ENCODE peak calls at places on chromosomes 5 and 9, in six cellular contexts. N is activated CD8-positive, alpha-beta memory T cell treated with anti-CD3 and anti-CD28 coated beads, Interleukin-2, amount 50 U/mL, for 48 hours; H is stimulated activated CD4-positive, alpha-beta T cell treated with anti-CD3 and anti-CD28 coated beads, Interleukin-2, amount 100 ng/mL, for 48 hours; M is GM04503; V is epithelial cell of esophagus; Z is EH. Q is an unnamed sample.

GRCh38 chr9:108486791-108487190 is 369.0 kb downstream of the ACTL7B start:
- DNase-seq in N (no peak), H (no peak), M (no peak), V (peak), Z (peak), Q (no peak)

GRCh38 chr5:107604990-107605389 is 65.7 kb downstream of the EFNA5 start:
- DNase-seq in N (no peak), H (no peak), M (no peak), V (no peak), Z (peak), Q (no peak)

GRCh38 chr9:134940236-134941208 is 22.8 kb upstream of the FCN1 start:
- DNase-seq in N (no peak), H (no peak), M (no peak), V (no peak), Z (no peak), Q (no peak)

GRCh38 chr9:77708416-77708815 is 60.3 kb upstream of the GNA14 start:
- DNase-seq in N (no peak), H (no peak), M (no peak), V (peak), Z (peak), Q (no peak)

GRCh38 chr5:126103872-126104271 is 319.3 kb upstream of the GRAMD2B start:
- DNase-seq in N (no peak), H (no peak), M (no peak), V (no peak), Z (no peak), Q (no peak)

GRCh38 chr5:135271533-135272310 is 127.3 kb downstream of the MACROH2A1 start:
- DNase-seq in N (no peak), H (no peak), M (peak), V (no peak), Z (peak), Q (no peak)

GRCh38 chr5:107966216-107966615 is 295.5 kb upstream of the EFNA5 start:
- DNase-seq in N (no peak), H (no peak), M (no peak), V (no peak), Z (peak), Q (no peak)

GRCh38 chr9:121216406-121216805 is 14.7 kb upstream of the RAB14 start:
- DNase-seq in N (no peak), H (no peak), M (no peak), V (no peak), Z (no peak), Q (no peak)

GRCh38 chr5:39414429-39414828 is 10.4 kb downstream of the DAB2 start:
- DNase-seq in N (no peak), H (no peak), M (no peak), V (no peak), Z (no peak), Q (no peak)

GRCh38 chr5:68368280-68368679 is 152.7 kb downstream of the PIK3R1 start:
- DNase-seq in N (no peak), H (no peak), M (no peak), V (peak), Z (peak), Q (no peak)

GRCh38 chr9:113609562-113610318 is 146.2 kb downstream of the RGS3 start:
- DNase-seq in N (no peak), H (no peak), M (no peak), V (no peak), Z (peak), Q (no peak)

GRCh38 chr5:81007637-81008027 is 47.5 kb downstream of the RASGRF2 start:
- DNase-seq in N (no peak), H (peak), M (no peak), V (no peak), Z (no peak), Q (no peak)

GRCh38 chr5:112551437-112552018 is 132.5 kb upstream of the EPB41L4A start:
- DNase-seq in N (no peak), H (peak), M (no peak), V (peak), Z (peak), Q (no peak)

GRCh38 chr5:14476791-14477435 is 104.7 kb upstream of the OTULINL start:
- DNase-seq in N (no peak), H (no peak), M (no peak), V (peak), Z (peak), Q (no peak)

GRCh38 chr5:142356318-142356715 is 31.5 kb upstream of the SPRY4 start:
- DNase-seq in N (no peak), H (no peak), M (peak), V (no peak), Z (peak), Q (no peak)

GRCh38 chr5:14884062-14884612 is 12.6 kb upstream of the ANKH start:
- DNase-seq in N (no peak), H (no peak), M (no peak), V (peak), Z (no peak), Q (no peak)

GRCh38 chr9:9275656-9276055 is 1337.1 kb downstream of the PTPRD start:
- DNase-seq in N (no peak), H (no peak), M (no peak), V (no peak), Z (no peak), Q (no peak)

GRCh38 chr5:10576121-10576789 is 12.4 kb downstream of the ANKRD33B start:
- DNase-seq in N (peak), H (no peak), M (no peak), V (no peak), Z (no peak), Q (no peak)

GRCh38 chr9:129460323-129461261 is 160.3 kb downstream of the C9orf50 start:
- DNase-seq in N (peak), H (peak), M (peak), V (peak), Z (peak), Q (peak)

GRCh38 chr9:121698627-121699270 is 47.3 kb downstream of the DAB2IP start:
- DNase-seq in N (no peak), H (no peak), M (no peak), V (no peak), Z (no peak), Q (no peak)

GRCh38 chr5:119578937-119579336 is 50.4 kb upstream of the FAM170A start:
- DNase-seq in N (no peak), H (peak), M (no peak), V (peak), Z (peak), Q (peak)

GRCh38 chr9:124350485-124351263 is 64.6 kb downstream of the PSMB7 start:
- DNase-seq in N (no peak), H (no peak), M (no peak), V (no peak), Z (no peak), Q (no peak)

GRCh38 chr9:35908484-35909125 is 685 bp upstream of the SPAAR start:
- DNase-seq in N (no peak), H (no peak), M (no peak), V (no peak), Z (peak), Q (no peak)

GRCh38 chr9:92147030-92147853 is 32.0 kb upstream of the SPTLC1 start:
- DNase-seq in N (no peak), H (no peak), M (peak), V (peak), Z (peak), Q (no peak)

GRCh38 chr9:69104830-69105527 is 69.1 kb upstream of the TJP2 start:
- DNase-seq in N (no peak), H (no peak), M (no peak), V (peak), Z (no peak), Q (no peak)

GRCh38 chr5:158925314-158925713 is 174.4 kb downstream of the EBF1 start:
- DNase-seq in N (no peak), H (no peak), M (no peak), V (no peak), Z (no peak), Q (no peak)

GRCh38 chr9:71487046-71487445 is 281.3 kb downstream of the CEMIP2 start:
- DNase-seq in N (no peak), H (no peak), M (no peak), V (no peak), Z (peak), Q (no peak)

GRCh38 chr5:56123531-56124243 is 109.4 kb downstream of the ANKRD55 start:
- DNase-seq in N (no peak), H (no peak), M (peak), V (peak), Z (peak), Q (no peak)